ENCODE peak calls at places on chromosomes 16 and 17, in six cellular contexts. Z is IMR-90, D is H1, P is trophoblast cell, A is mesenchymal stem cell, I is H9. S is an unnamed sample.

GRCh38 chr16:69839240-69839688 is 77.1 kb downstream of the WWP2 start:
- DNase-seq in Z (no peak), D (no peak), P (no peak), A (no peak), I (no peak), S (no peak)

GRCh38 chr16:8173111-8173644 is 417.1 kb downstream of the TMEM114 start:
- DNase-seq in Z (peak; percentile 28), D (peak; percentile 72), P (peak; percentile 80), A (peak; percentile 8), I (peak; percentile 91), S (peak; percentile 85)

GRCh38 chr17:50621562-50621961 is 13.1 kb upstream of the ABCC3 start:
- DNase-seq in Z (peak; percentile 50), D (no peak), P (peak; percentile 29), A (peak; percentile 61), I (no peak), S (no peak)

GRCh38 chr16:11797957-11798299 is 870 bp upstream of the ZC3H7A start:
- DNase-seq in Z (no peak), D (no peak), P (no peak), A (no peak), I (no peak), S (no peak)

GRCh38 chr16:68146583-68146982 is 61.4 kb downstream of the NFATC3 start:
- DNase-seq in Z (peak; percentile 60), D (no peak), P (peak; percentile 58), A (peak; percentile 92), I (no peak), S (no peak)

GRCh38 chr16:31327675-31328225 is 27.2 kb upstream of the ITGAX start:
- DNase-seq in Z (no peak), D (no peak), P (no peak), A (no peak), I (peak; percentile 48), S (no peak)

GRCh38 chr16:4344659-4345438 is 6.3 kb downstream of the PAM16 start:
- DNase-seq in Z (peak; percentile 10), D (no peak), P (peak; percentile 30), A (peak; percentile 49), I (no peak), S (no peak)

GRCh38 chr17:63772801-63773271 is 561 bp downstream of the CCDC47 start:
- DNase-seq in Z (peak; percentile 31), D (no peak), P (peak; percentile 32), A (peak; percentile 57), I (no peak), S (no peak)

GRCh38 chr17:7128174-7128573 is 13.6 kb upstream of the ASGR2 start:
- DNase-seq in Z (no peak), D (no peak), P (no peak), A (no peak), I (no peak), S (no peak)

GRCh38 chr16:55706739-55707487 is 51.1 kb downstream of the SLC6A2 start:
- DNase-seq in Z (no peak), D (no peak), P (peak; percentile 15), A (no peak), I (no peak), S (no peak)

GRCh38 chr17:38748329-38749221 is at the start of gene PCGF2:
- DNase-seq in Z (peak; percentile 89), D (peak; percentile 68), P (peak; percentile 79), A (peak; percentile 91), I (peak; percentile 98), S (peak; percentile 93)

GRCh38 chr16:67842509-67843342 is 606 bp downstream of the THAP11 start:
- DNase-seq in Z (peak; percentile 46), D (no peak), P (peak; percentile 54), A (peak; percentile 82), I (peak; percentile 68), S (peak; percentile 50)

GRCh38 chr17:68318103-68318991 is 27.1 kb downstream of the ARSG start:
- DNase-seq in Z (peak; percentile 65), D (no peak), P (peak; percentile 66), A (peak; percentile 94), I (no peak), S (no peak)

GRCh38 chr17:142102-142661 is 4.8 kb downstream of the SCGB1C2 start:
- DNase-seq in Z (peak; percentile 9), D (no peak), P (no peak), A (peak; percentile 59), I (no peak), S (no peak)

GRCh38 chr17:68101992-68102758 is 66.6 kb downstream of the KPNA2 start:
- DNase-seq in Z (no peak), D (no peak), P (peak; percentile 34), A (peak; percentile 22), I (no peak), S (no peak)

GRCh38 chr16:4260360-4260759 is 12.5 kb downstream of the TFAP4 start:
- DNase-seq in Z (no peak), D (no peak), P (no peak), A (no peak), I (no peak), S (no peak)

GRCh38 chr16:8935989-8936388 is 27.7 kb downstream of the USP7 start:
- DNase-seq in Z (no peak), D (no peak), P (peak; percentile 17), A (no peak), I (peak; percentile 65), S (no peak)

GRCh38 chr16:88886915-88887521 is 20.6 kb upstream of the PABPN1L start:
- DNase-seq in Z (peak; percentile 36), D (no peak), P (no peak), A (peak; percentile 26), I (no peak), S (no peak)

GRCh38 chr16:88885693-88886253 is 19.3 kb upstream of the PABPN1L start:
- DNase-seq in Z (no peak), D (no peak), P (no peak), A (no peak), I (no peak), S (no peak)

GRCh38 chr16:88888778-88889387 is 22.4 kb upstream of the PABPN1L start:
- DNase-seq in Z (no peak), D (no peak), P (no peak), A (no peak), I (no peak), S (no peak)

GRCh38 chr16:88886311-88886914 is 20.0 kb upstream of the PABPN1L start:
- DNase-seq in Z (no peak), D (no peak), P (no peak), A (no peak), I (no peak), S (no peak)

GRCh38 chr16:88888057-88888777 is 21.8 kb upstream of the PABPN1L start:
- DNase-seq in Z (no peak), D (no peak), P (no peak), A (no peak), I (no peak), S (no peak)
- H3K27me3 ChIP-seq in Z (no peaks in the 10 kb centered on the region), D (no peaks in the 10 kb centered on the region), P (no peaks in the 10 kb centered on the region), A (peaks cover 8% of the 10 kb centered on the region), I (no peaks in the 10 kb centered on the region), S (no peaks in the 10 kb centered on the region)

DNA sequence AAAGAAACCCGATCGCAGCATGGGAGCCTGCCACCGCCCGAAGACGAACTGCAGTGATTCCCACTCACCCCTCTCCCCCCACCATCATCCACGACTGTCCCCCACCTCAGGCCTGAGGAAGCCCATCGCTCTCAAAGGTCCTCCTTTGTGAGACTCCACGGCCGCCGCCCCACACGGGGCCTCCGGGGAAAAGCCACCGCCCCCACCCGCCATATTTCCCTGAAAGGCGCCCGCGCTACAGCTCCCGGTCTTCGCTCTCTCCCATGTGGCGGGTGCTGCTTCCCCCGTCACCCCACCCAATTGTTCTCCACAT is 700 bp downstream of the YWHAE start:
- DNase-seq in Z (no peak), D (no peak), P (no peak), A (no peak), I (no peak), S (no peak)
- H3K4ac ChIP-seq in Z (peak overlapping the region; percentile 99), D (peak overlapping the region; percentile 46), P (peak overlapping the region; percentile 73), A (peak overlapping the region; percentile 45), I (peak overlapping the region; percentile 36), S (peak overlapping the region; percentile 93)

DNA sequence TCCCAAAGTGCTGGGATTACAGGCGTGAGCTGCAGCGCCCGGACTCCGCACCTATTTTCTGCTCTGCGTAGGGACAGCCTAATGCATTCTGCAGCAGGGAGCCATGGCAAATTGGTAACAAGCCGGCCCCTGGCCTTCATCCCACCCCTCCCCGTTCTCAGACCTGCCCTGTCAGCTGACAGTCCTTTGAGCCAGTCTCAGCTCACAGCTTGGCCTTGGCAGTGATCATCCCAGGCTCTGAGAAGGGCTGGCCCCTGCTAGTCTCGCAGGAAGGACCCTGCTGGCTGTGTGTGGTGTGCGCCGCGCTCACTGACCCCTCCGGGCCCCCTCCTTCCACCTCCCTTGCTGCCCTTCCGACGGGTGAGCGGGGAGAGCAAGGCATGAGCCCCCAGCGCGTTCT is 10.3 kb upstream of the NPTX1 start:
- DNase-seq in Z (no peak), D (no peak), P (no peak), A (no peak), I (peak; percentile 67), S (no peak)
- H3K27me3 ChIP-seq in Z (peaks cover 55% of the 10 kb centered on the region), D (peaks cover 20% of the 10 kb centered on the region), P (peaks cover 3% of the 10 kb centered on the region), A (peaks cover 56% of the 10 kb centered on the region), I (peaks cover 1% of the 10 kb centered on the region), S (no peaks in the 10 kb centered on the region)

GRCh38 chr17:41537614-41537954 is 9.5 kb upstream of the KRT19 start:
- DNase-seq in Z (no peak), D (no peak), P (no peak), A (no peak), I (no peak), S (no peak)
- H3K4ac ChIP-seq in Z (peak overlapping the region; percentile 68), D (no peak overlapping the region), P (no peak overlapping the region), A (peak overlapping the region; percentile 47), I (no peak overlapping the region), S (no peak overlapping the region)

DNA sequence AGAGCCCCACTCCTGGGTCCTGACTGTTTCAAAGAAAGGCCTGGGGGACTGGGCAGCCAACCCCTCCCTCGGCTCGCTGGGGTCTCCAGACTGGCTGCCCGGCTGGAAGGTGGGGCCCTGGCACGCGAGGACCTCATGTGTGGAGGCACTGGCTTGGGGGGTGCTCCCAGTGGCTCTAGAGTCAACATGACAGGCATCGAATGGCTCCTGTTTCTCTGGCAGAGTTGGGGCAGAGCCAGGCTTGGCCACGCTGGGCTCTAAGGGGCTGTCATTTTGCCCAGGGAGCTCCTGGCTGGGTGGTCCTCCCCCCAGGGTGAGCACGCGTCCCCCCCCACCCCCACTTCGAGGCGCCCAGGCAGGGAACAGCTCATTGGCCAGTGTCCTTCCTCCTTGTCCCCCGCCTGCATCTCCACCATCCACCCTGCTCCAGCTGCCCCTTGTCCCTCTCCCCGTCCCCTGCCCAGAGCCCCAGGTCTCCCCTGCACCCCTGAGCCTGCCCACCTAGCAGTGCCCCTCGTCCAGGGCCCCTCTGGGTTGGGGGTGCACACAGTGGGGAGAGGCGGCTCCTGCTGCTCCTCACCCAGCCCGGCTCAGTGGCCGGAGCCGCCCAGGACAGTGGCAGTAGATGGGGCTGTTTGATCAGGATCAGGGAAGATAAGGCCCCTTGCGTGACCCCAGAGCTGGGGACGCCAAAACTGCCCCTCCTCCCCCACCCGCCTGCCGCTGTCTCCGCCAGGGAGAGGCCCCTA is 2.7 kb downstream of the GCGR start:
- DNase-seq in Z (no peak), D (no peak), P (no peak), A (no peak), I (no peak), S (no peak)
- H3K27me3 ChIP-seq in Z (peaks cover 78% of the 10 kb centered on the region), D (peaks cover 54% of the 10 kb centered on the region), P (peaks cover 51% of the 10 kb centered on the region), A (peaks cover 67% of the 10 kb centered on the region), I (peaks cover 32% of the 10 kb centered on the region), S (peaks cover 90% of the 10 kb centered on the region)